ENCODE peak calls at places on chromosomes 13 and 19, in six cellular contexts. G, A, D, F, E and L are unnamed samples.

GRCh38 chr13:71240906-71241305 is 626.1 kb downstream of the DACH1 start:
- DNase-seq in D (no peak), E (no peak), G (peak; percentile 68), F (no peak), A (no peak), L (no peak)

GRCh38 chr19:28020631-28021315 is 1192.2 kb downstream of the UQCRFS1 start:
- DNase-seq in F (no peak), A (no peak), E (no peak), D (no peak), G (no peak), L (no peak)

GRCh38 chr19:33426621-33427475 is 53.3 kb downstream of the CEBPG start:
- DNase-seq in G (no peak), F (no peak), D (no peak), A (no peak), E (no peak), L (peak; percentile 48)

GRCh38 chr13:31310781-31311180 is 111.0 kb downstream of the B3GLCT start:
- DNase-seq in E (no peak), A (no peak), D (no peak), G (peak; percentile 13), F (peak; percentile 78), L (no peak)

GRCh38 chr13:51033431-51034185 is 77.5 kb downstream of the C13orf42 start:
- DNase-seq in F (no peak), E (no peak), G (no peak), A (no peak), D (no peak), L (no peak)

GRCh38 chr13:97567510-97568243 is 133.7 kb downstream of the RAP2A start:
- DNase-seq in E (no peak), G (no peak), D (peak; percentile 61), F (peak; percentile 43), A (no peak), L (no peak)

GRCh38 chr19:591099-591958 is 1.6 kb downstream of the HCN2 start:
- DNase-seq in A (no peak), D (no peak), E (no peak), F (no peak), G (no peak), L (no peak)

GRCh38 chr19:3827306-3827705 is 41.1 kb upstream of the MATK start:
- DNase-seq in E (no peak), F (no peak), G (no peak), D (no peak), A (no peak), L (no peak)

GRCh38 chr13:91078093-91078679 is 269.3 kb upstream of the MIR17HG start:
- DNase-seq in G (peak; percentile 5), F (no peak), D (no peak), A (no peak), E (no peak), L (no peak)

GRCh38 chr13:112182251-112182650 is 115.3 kb downstream of the SOX1 start:
- DNase-seq in F (no peak), A (no peak), E (peak; percentile 44), D (no peak), G (no peak), L (peak; percentile 36)

GRCh38 chr19:1478934-1479707 is at the start of gene C19orf25:
- DNase-seq in F (peak; percentile 90), E (peak; percentile 96), G (peak; percentile 91), D (peak; percentile 95), A (peak; percentile 97), L (peak; percentile 97)

GRCh38 chr19:6736169-6736916 is 1.0 kb downstream of the GPR108 start:
- DNase-seq in E (no peak), D (peak; percentile 75), A (peak; percentile 93), F (peak; percentile 65), G (peak; percentile 84), L (peak; percentile 53)
- TF ChIP-seq POLR2AphosphoS5 in E (no peak), D (peak; percentile 26), A (peak; percentile 68), F (peak; percentile 58), G (peak; percentile 41), L (peak; percentile 21)

DNA sequence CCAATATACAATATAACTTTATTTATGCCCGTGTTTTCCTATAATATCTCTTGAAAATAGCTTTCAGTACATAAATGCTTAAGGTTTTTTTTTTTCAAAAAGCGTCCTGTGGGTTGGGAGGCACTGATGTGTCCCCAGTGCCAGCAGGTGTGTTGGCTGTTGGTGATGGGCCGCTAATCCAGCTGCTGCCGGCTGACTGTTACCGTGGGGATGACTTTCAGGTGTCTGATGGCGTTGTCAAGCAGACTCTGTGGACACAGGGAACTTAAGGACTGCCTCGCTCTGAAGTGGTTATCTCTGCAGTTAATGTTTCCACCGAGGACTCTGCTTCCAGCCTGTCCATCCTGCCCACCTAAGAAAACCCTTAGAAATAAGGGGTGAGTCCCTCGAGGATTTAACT is 94.6 kb downstream of the ANKRD10 start:
- DNase-seq in E (no peak), A (no peak), F (no peak), G (no peak), D (no peak), L (no peak)
- TF ChIP-seq CTCF in E (no peak), A (no peak), F (no peak), G (no peak), D (no peak), L (no peak)

GRCh38 chr13:37303610-37304009 is 198.1 kb upstream of the CSNK1A1L start:
- DNase-seq in G (no peak), F (no peak), D (no peak), E (no peak), A (no peak), L (no peak)

GRCh38 chr13:37306778-37307544 is 201.5 kb upstream of the CSNK1A1L start:
- DNase-seq in F (no peak), E (no peak), G (peak; percentile 54), D (no peak), A (no peak), L (no peak)
- H3K27ac ChIP-seq in F (no peak overlapping the region), E (no peak overlapping the region), G (peak overlapping the region; percentile 20), D (no peak overlapping the region), A (no peak overlapping the region), L (no peak overlapping the region)

GRCh38 chr13:106609116-106609515 is 41.2 kb upstream of the ARGLU1 start:
- DNase-seq in G (no peak), A (no peak), F (no peak), D (no peak), E (no peak), L (no peak)

GRCh38 chr13:106616729-106617128 is 48.8 kb upstream of the ARGLU1 start:
- DNase-seq in A (no peak), F (no peak), D (no peak), G (no peak), E (no peak), L (no peak)

GRCh38 chr13:106610511-106610910 is 42.6 kb upstream of the ARGLU1 start:
- DNase-seq in A (no peak), F (no peak), D (no peak), G (no peak), E (no peak), L (no peak)

GRCh38 chr13:106617561-106617960 is 49.6 kb upstream of the ARGLU1 start:
- DNase-seq in D (no peak), F (no peak), G (peak; percentile 82), E (no peak), A (no peak), L (no peak)

DNA sequence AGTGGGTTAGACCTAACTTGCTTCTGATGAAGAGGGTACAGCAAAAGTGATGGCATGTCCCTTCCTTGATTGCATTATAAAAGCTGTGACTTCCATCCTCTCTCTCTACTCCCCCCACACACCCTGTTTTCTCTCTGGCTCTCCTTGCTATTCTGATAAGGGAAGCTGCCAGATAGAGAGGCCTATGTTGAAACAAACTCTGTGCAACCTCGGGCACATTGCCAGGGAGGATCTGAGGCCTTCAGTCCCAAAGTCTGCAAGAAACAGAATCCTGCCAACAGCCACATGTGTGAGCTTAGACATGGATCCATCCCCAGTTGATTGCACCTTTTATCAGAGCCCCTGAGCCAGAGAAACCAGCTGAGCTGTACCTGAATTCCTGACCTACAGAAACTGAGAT is 44.8 kb upstream of the ARGLU1 start:
- DNase-seq in D (peak; percentile 63), A (peak; percentile 89), F (no peak), G (no peak), E (peak; percentile 90), L (no peak)
- TF ChIP-seq POLR2AphosphoS5 in D (no peak), A (no peak), F (no peak), G (no peak), E (no peak), L (no peak)